ENCODE peak calls at places on chromosomes 5 and 9, in five cellular contexts. K, B, X, U and F are unnamed samples.

GRCh38 chr5:142981886-142982820 is 212.0 kb downstream of the ARHGAP26 start:
- DNase-seq in K (peak), B (peak), X (peak), U (peak), F (peak)

GRCh38 chr9:89428901-89429890 is 68.7 kb downstream of the SEMA4D start:
- DNase-seq in K (no peak), B (no peak), X (no peak), U (no peak), F (no peak)

GRCh38 chr5:69378376-69378775 is 8.8 kb downstream of the RAD17 start:
- DNase-seq in K (no peak), B (no peak), X (no peak), U (no peak), F (no peak)

GRCh38 chr5:122515709-122516431 is 203.8 kb downstream of the SNCAIP start:
- DNase-seq in K (peak), B (peak), X (peak), U (peak), F (peak)

GRCh38 chr5:10645146-10645545 is 81.3 kb downstream of the ANKRD33B start:
- DNase-seq in K (no peak), B (no peak), X (no peak), U (no peak), F (no peak)

GRCh38 chr9:72442212-72442607 is 77.2 kb upstream of the ZFAND5 start:
- DNase-seq in K (peak), B (no peak), X (no peak), U (no peak), F (peak)

GRCh38 chr5:122839731-122840130 is 5.7 kb upstream of the SNX24 start:
- DNase-seq in K (no peak), B (no peak), X (no peak), U (no peak), F (no peak)

GRCh38 chr9:106862946-106863740 is at the start of gene ZNF462:
- DNase-seq in K (peak), B (no peak), X (no peak), U (peak), F (peak)

GRCh38 chr5:141100243-141100805 is at the start of gene PCDHB3:
- DNase-seq in K (peak), B (peak), X (peak), U (no peak), F (peak)

GRCh38 chr9:115944166-115944948 is 209.2 kb upstream of the PAPPA start:
- DNase-seq in K (peak), B (peak), X (no peak), U (peak), F (peak)

GRCh38 chr5:172881691-172882370 is 47.8 kb downstream of the ERGIC1 start:
- DNase-seq in K (peak), B (no peak), X (no peak), U (no peak), F (peak)

GRCh38 chr9:99057665-99058625 is 47.0 kb upstream of the TGFBR1 start:
- DNase-seq in K (peak), B (no peak), X (no peak), U (no peak), F (no peak)

GRCh38 chr5:151483647-151484046 is 36.2 kb downstream of the SLC36A1 start:
- DNase-seq in K (no peak), B (no peak), X (no peak), U (no peak), F (no peak)

GRCh38 chr9:104078596-104078995 is 15.5 kb upstream of the SMC2 start:
- DNase-seq in K (no peak), B (no peak), X (no peak), U (no peak), F (no peak)

GRCh38 chr9:97501177-97501971 is at the start of gene TMOD1:
- DNase-seq in K (no peak), B (peak), X (peak), U (peak), F (no peak)

GRCh38 chr5:123719004-123719403 is 207.0 kb downstream of the CSNK1G3 start:
- DNase-seq in K (peak), B (no peak), X (no peak), U (no peak), F (peak)

GRCh38 chr9:33140406-33141360 is 26.5 kb downstream of the B4GALT1 start:
- DNase-seq in K (no peak), B (no peak), X (no peak), U (no peak), F (no peak)

GRCh38 chr5:179313849-179314521 is 31.3 kb downstream of the ADAMTS2 start:
- DNase-seq in K (peak), B (no peak), X (no peak), U (no peak), F (peak)

GRCh38 chr9:104725014-104725413 is 22.5 kb upstream of the NIPSNAP3A start:
- DNase-seq in K (no peak), B (no peak), X (peak), U (peak), F (no peak)

GRCh38 chr9:109968702-109969450 is 188.9 kb downstream of the PALM2AKAP2 start:
- DNase-seq in K (peak), B (peak), X (no peak), U (no peak), F (peak)

GRCh38 chr5:67910599-67910998 is 305.0 kb upstream of the PIK3R1 start:
- DNase-seq in K (no peak), B (no peak), X (no peak), U (no peak), F (peak)

GRCh38 chr9:2870340-2870739 is 26.4 kb upstream of the PUM3 start:
- DNase-seq in K (no peak), B (no peak), X (no peak), U (no peak), F (no peak)

GRCh38 chr9:5622019-5622418 is 6.9 kb upstream of the RIC1 start:
- DNase-seq in K (peak), B (no peak), X (no peak), U (no peak), F (peak)